ENCODE peak calls at places on chromosome 6, in four cellular contexts. L is hepatocyte, D is SK-N-SH, B is MM.1S. F is an unnamed sample.

GRCh38 chr6:33049323-33049722 is 24.1 kb downstream of the HLA-DPA1 start:
- DNase-seq in B (no peak), D (no peak), L (no peak), F (peak; percentile 71)

GRCh38 chr6:154868143-154868594 is 126.9 kb upstream of the TIAM2 start:
- DNase-seq in L (peak; percentile 77), D (peak; percentile 46), B (peak; percentile 10), F (peak; percentile 80)

GRCh38 chr6:63380265-63380664 is 60.5 kb upstream of the LGSN start:
- DNase-seq in L (no peak), D (no peak), B (no peak), F (no peak)

GRCh38 chr6:11632231-11632630 is 94.7 kb downstream of the TMEM170B start:
- DNase-seq in L (peak; percentile 71), D (no peak), B (no peak), F (no peak)

GRCh38 chr6:7411328-7411727 is 21.7 kb downstream of the RIOK1 start:
- DNase-seq in L (no peak), B (no peak), D (no peak), F (no peak)

GRCh38 chr6:68575765-68576439 is 59.2 kb upstream of the ADGRB3 start:
- DNase-seq in L (peak; percentile 50), B (peak; percentile 75), D (no peak), F (no peak)

GRCh38 chr6:146913842-146914562 is 290.2 kb upstream of the STXBP5 start:
- DNase-seq in D (peak; percentile 10), B (no peak), L (peak; percentile 91), F (no peak)

GRCh38 chr6:16876201-16876600 is 114.9 kb upstream of the ATXN1 start:
- DNase-seq in B (no peak), D (no peak), L (no peak), F (no peak)

GRCh38 chr6:27605401-27606342 is 132.8 kb upstream of the ZNF184 start:
- DNase-seq in B (no peak), D (no peak), L (peak; percentile 86), F (no peak)

GRCh38 chr6:165858571-165858970 is 195.5 kb upstream of the PDE10A start:
- DNase-seq in B (no peak), D (no peak), L (no peak), F (no peak)

GRCh38 chr6:113018351-113019151 is 671.4 kb downstream of the RFPL4B start:
- DNase-seq in L (peak; percentile 17), B (no peak), D (no peak), F (no peak)

GRCh38 chr6:36277946-36278465 is 8.1 kb downstream of the PNPLA1 start:
- DNase-seq in D (no peak), B (no peak), L (no peak), F (no peak)

GRCh38 chr6:139262519-139263300 is 29.1 kb downstream of the TXLNB start:
- DNase-seq in B (peak; percentile 26), D (no peak), L (no peak), F (peak; percentile 80)

GRCh38 chr6:169092375-169092774 is 161.3 kb downstream of the THBS2 start:
- DNase-seq in L (no peak), D (no peak), B (no peak), F (no peak)

GRCh38 chr6:44824567-44824966 is 437.1 kb downstream of the CDC5L start:
- DNase-seq in B (no peak), D (no peak), L (no peak), F (no peak)

DNA sequence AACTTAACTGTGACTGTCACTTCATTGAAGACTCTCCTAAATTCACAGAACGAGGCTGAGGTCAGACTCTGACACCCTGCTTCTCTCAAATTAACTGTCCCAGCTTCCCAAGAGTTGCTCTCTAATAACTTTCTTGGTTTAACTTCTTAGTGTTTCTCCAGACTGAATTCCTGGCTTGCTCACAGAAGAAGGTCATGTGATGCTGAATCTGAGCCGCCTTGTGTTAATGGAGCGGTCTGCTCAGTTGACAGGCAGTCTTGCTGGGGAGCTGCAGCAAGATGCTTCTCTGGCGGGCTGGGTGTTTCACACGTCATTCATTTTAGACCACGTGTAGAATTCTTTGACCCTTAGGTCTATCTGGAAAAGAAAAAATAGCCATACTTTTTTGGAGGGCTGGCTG is 107.3 kb downstream of the FOXO3 start:
- DNase-seq in B (peak; percentile 31), L (peak; percentile 40), D (no peak), F (peak; percentile 27)
- H3K79me2 ChIP-seq in B (peaks cover 96% of the 10 kb centered on the region), L (peaks cover 86% of the 10 kb centered on the region), D (peaks cover 66% of the 10 kb centered on the region), F (no peaks in the 10 kb centered on the region)

GRCh38 chr6:24935323-24935722 is 437 bp downstream of the RIPOR2 start:
- DNase-seq in B (no peak), D (no peak), L (no peak), F (peak; percentile 65)

GRCh38 chr6:24935753-24936152 is at the start of gene RIPOR2:
- DNase-seq in D (no peak), L (no peak), B (no peak), F (peak; percentile 94)

GRCh38 chr6:24932832-24933231 is 2.9 kb downstream of the RIPOR2 start:
- DNase-seq in L (no peak), D (no peak), B (no peak), F (peak; percentile 69)

GRCh38 chr6:24933266-24933665 is 2.5 kb downstream of the RIPOR2 start:
- DNase-seq in L (no peak), B (no peak), D (no peak), F (peak; percentile 63)

DNA sequence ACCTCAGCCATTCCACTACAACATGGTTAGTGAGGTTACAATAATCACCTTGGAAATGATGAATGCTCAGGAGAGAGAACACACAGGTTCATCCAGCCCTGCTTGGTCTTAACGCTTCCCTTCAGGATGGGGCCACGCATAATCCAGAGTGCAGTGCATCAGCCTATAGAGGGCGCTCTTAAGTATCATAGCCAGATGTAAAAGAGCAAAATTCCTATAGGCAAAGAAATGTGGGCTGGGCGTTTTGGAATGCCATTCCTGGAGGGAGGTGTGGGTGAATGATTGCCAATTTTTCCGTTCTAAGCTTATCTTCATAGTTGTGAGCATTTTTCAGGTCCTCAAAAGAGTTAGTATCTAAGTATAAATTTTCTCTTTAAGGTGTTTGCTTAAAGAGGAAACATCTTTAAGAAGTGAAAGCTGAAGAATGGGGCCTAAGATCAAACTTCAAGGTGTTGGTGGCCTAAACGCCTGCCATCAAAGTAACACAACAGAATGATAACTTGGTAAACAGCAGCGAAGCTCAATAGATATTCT is 1.8 kb downstream of the RIPOR2 start:
- DNase-seq in L (peak; percentile 51), B (no peak), D (peak; percentile 12), F (peak; percentile 89)
- H3K79me2 ChIP-seq in L (no peaks in the 10 kb centered on the region), B (no peaks in the 10 kb centered on the region), D (no peaks in the 10 kb centered on the region), F (peaks cover 79% of the 10 kb centered on the region)

DNA sequence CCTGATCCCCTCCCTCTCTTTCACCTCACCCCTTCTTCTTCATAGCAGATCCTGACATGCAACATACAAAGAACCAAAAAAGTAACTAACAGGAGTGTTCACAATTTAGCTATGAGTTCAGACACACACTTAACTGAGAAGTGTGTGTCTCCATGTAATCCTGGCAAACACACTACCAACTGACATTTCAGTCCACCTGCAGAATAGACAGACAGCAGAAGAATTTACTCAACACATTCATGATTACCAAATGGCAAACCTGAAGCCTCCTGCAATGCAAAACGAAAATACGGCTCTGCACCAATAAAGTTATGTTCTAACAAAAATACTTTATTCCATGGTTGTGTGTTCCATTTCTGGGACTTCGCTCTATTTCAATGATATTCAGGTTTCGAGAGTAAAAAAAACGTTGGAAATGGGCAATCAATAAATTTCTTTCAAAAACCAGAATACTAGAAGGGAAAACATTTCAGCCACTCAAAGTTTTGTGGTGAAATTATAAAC is 2.6 kb downstream of the BACH2 start:
- DNase-seq in D (no peak), B (no peak), L (no peak), F (no peak)
- H3K79me2 ChIP-seq in D (no peaks in the 10 kb centered on the region), B (peaks cover 58% of the 10 kb centered on the region), L (peaks cover 5% of the 10 kb centered on the region), F (no peaks in the 10 kb centered on the region)

GRCh38 chr6:71385111-71385822 is 96.7 kb downstream of the OGFRL1 start:
- DNase-seq in B (no peak), D (no peak), L (no peak), F (no peak)
- H3K79me2 ChIP-seq in B (no peaks in the 10 kb centered on the region), D (peaks cover 2% of the 10 kb centered on the region), L (no peaks in the 10 kb centered on the region), F (no peaks in the 10 kb centered on the region)

GRCh38 chr6:34366639-34366921 is 25.9 kb downstream of the NUDT3 start:
- DNase-seq in B (no peak), D (no peak), L (no peak), F (no peak)

GRCh38 chr6:34374112-34374907 is 18.2 kb downstream of the NUDT3 start:
- DNase-seq in B (no peak), D (no peak), L (no peak), F (no peak)

GRCh38 chr6:34370371-34370770 is 22.1 kb downstream of the NUDT3 start:
- DNase-seq in L (no peak), D (no peak), B (no peak), F (no peak)

GRCh38 chr6:34373511-34373910 is 19.0 kb downstream of the NUDT3 start:
- DNase-seq in B (no peak), D (no peak), L (no peak), F (no peak)

GRCh38 chr6:34369385-34369784 is 23.1 kb downstream of the NUDT3 start:
- DNase-seq in L (no peak), D (no peak), B (no peak), F (no peak)
- H3K79me2 ChIP-seq in L (peaks cover 74% of the 10 kb centered on the region), D (peaks cover 81% of the 10 kb centered on the region), B (peaks cover 80% of the 10 kb centered on the region), F (peaks cover 86% of the 10 kb centered on the region)

DNA sequence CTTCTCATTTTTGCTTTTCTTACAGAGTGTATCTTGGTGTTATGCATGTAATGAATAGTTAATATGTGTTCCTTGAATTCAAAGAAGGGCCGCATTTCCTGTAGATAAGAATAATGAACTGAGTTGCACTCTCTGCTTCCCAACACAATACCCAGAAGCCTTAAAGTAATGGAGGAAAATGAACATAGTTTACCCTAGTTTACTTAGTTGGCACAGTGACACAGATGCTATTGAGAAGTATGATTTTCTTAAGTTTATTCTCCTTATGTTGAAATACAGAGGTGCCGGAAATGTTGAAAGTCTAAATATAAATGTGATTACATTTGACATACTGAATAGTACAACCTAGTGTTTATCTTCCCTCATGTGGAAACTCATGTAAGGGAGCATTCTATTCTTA is 6.1 kb downstream of the NUS1 start:
- DNase-seq in B (no peak), L (no peak), D (no peak), F (no peak)
- H3K79me2 ChIP-seq in B (peaks cover 97% of the 10 kb centered on the region), L (peaks cover 98% of the 10 kb centered on the region), D (peaks cover 100% of the 10 kb centered on the region), F (peaks cover 98% of the 10 kb centered on the region)